ENCODE peak calls at places on chromosome 18, in four cellular contexts. K is Caco-2, R is brain microvascular endothelial cell, V is A549. U is an unnamed sample.

GRCh38 chr18:48834421-48835011 is 116.2 kb downstream of the SMAD7 start:
- DNase-seq in K (no peak), R (peak), V (peak), U (no peak)

GRCh38 chr18:21865043-21865442 is 124.5 kb downstream of the MIB1 start:
- DNase-seq in K (no peak), R (no peak), V (no peak), U (peak)

GRCh38 chr18:7870855-7871254 is 303.7 kb downstream of the PTPRM start:
- DNase-seq in K (no peak), R (no peak), V (peak), U (no peak)

GRCh38 chr18:23283933-23284430 is 148.7 kb downstream of the CABLES1 start:
- DNase-seq in K (peak), R (peak), V (peak), U (no peak)

GRCh38 chr18:48887294-48887904 is 63.4 kb downstream of the SMAD7 start:
- DNase-seq in K (no peak), R (no peak), V (no peak), U (no peak)

GRCh38 chr18:60248563-60249330 is 123.8 kb downstream of the MC4R start:
- DNase-seq in K (no peak), R (no peak), V (no peak), U (no peak)

GRCh38 chr18:22674300-22674699 is 256.6 kb upstream of the CTAGE1 start:
- DNase-seq in K (no peak), R (peak), V (peak), U (no peak)

GRCh38 chr18:9973461-9973860 is 59.6 kb downstream of the VAPA start:
- DNase-seq in K (no peak), R (no peak), V (no peak), U (no peak)

GRCh38 chr18:8140841-8141501 is 468.3 kb upstream of the RAB12 start:
- DNase-seq in K (no peak), R (peak), V (peak), U (no peak)

GRCh38 chr18:9273221-9273620 is 61.4 kb upstream of the TWSG1 start:
- DNase-seq in K (no peak), R (no peak), V (no peak), U (no peak)

GRCh38 chr18:13982136-13982535 is 66.8 kb upstream of the MC2R start:
- DNase-seq in K (no peak), R (no peak), V (no peak), U (no peak)

GRCh38 chr18:63322908-63323634 is 3.5 kb upstream of the BCL2 start:
- DNase-seq in K (peak), R (peak), V (peak), U (peak)

GRCh38 chr18:76306685-76307292 is 188.3 kb downstream of the ZNF516 start:
- DNase-seq in K (no peak), R (no peak), V (no peak), U (no peak)
- H3K4me3 ChIP-seq in K (no peak), R (no peak), V (no peak), U (no peak)

GRCh38 chr18:51561821-51562220 is 364.3 kb upstream of the MEX3C start:
- DNase-seq in K (no peak), R (no peak), V (peak), U (no peak)

GRCh38 chr18:51563401-51563800 is 365.9 kb upstream of the MEX3C start:
- DNase-seq in K (no peak), R (no peak), V (no peak), U (no peak)

GRCh38 chr18:51559198-51559901 is 361.9 kb upstream of the MEX3C start:
- DNase-seq in K (no peak), R (no peak), V (no peak), U (no peak)

GRCh38 chr18:51559902-51560287 is 362.4 kb upstream of the MEX3C start:
- DNase-seq in K (no peak), R (no peak), V (peak), U (no peak)
- TF ChIP-seq CTCF in K (no peak), R (no peak), V (peak), U (peak)

DNA sequence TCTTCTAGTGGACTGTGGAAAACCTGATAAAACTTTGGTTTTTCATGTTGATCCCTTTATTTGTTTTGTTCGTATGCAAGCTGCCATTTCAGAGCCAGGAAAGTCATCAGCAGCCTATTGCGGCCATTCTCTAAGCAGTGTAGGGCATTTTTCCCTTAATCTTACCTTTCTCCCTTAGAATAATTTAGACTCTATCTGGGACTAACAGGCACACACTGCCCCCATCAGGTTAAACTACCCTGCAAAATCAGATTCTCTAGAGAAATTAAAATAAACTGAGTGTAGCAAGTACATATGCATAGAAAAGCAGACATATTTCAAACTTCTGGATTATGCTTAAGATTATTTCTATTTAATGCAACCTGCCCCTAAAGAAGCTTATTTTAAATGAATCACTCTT is 347.4 kb downstream of the METTL4 start:
- DNase-seq in K (no peak), R (peak), V (peak), U (peak)
- H3K4me3 ChIP-seq in K (no peak), R (peak), V (no peak), U (no peak)

DNA sequence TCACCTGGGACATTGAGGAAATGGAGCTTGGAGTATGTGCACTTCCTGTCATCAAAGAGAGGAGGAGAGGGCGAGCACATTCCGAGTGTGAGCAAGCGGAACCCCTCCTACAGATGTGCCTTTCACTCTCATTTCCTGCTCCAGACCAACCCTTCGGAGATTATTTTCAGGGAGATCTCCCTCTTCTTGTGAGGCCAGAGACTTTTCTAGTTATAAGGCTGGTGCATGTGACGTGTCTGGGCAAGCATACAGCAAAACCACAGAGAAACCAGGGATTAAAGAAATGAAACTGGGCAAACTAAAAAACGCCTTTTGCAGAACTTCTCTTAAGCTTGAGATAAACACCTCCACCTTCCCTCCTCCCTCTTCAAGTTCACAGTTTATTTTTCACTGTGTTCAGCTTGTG is 409.2 kb upstream of the TCF4 start:
- DNase-seq in K (no peak), R (no peak), V (no peak), U (no peak)
- TF ChIP-seq CTCF in K (no peak), R (peak), V (no peak), U (no peak)

GRCh38 chr18:55319517-55319905 is 268.5 kb downstream of the TCF4 start:
- DNase-seq in K (no peak), R (no peak), V (no peak), U (no peak)
- H3K4me3 ChIP-seq in K (no peak), R (peak), V (no peak), U (no peak)

GRCh38 chr18:34640273-34640672 is 69.8 kb upstream of the DTNA start:
- DNase-seq in K (no peak), R (no peak), V (no peak), U (no peak)

GRCh38 chr18:34648269-34648668 is 61.8 kb upstream of the DTNA start:
- DNase-seq in K (no peak), R (no peak), V (no peak), U (no peak)

GRCh38 chr18:34647251-34647650 is 62.8 kb upstream of the DTNA start:
- DNase-seq in K (peak), R (no peak), V (peak), U (no peak)

GRCh38 chr18:34639662-34640061 is 70.4 kb upstream of the DTNA start:
- DNase-seq in K (no peak), R (no peak), V (no peak), U (no peak)

DNA sequence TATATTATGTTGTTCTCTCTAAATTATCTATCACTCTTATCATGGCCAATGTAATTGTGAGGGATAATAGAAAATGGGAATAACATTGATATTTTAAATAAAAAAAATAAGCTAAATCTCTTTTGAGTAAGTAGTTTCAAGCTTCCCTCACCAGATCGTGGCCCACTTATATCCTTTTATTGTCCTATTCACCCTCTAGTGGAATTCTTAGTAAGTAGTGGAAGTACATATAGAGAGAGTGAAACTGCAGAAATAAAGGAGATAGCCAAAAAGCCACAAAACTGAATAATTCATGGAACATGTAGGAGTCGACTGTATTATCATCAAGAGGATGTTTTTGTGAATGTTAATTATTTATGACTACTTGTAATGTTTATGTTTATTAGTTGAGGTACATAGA is 66.1 kb upstream of the DTNA start:
- DNase-seq in K (no peak), R (no peak), V (no peak), U (no peak)
- TF ChIP-seq CTCF in K (no peak), R (peak), V (no peak), U (no peak)

GRCh38 chr18:6161549-6161948 is 253.2 kb downstream of the L3MBTL4 start:
- DNase-seq in K (no peak), R (no peak), V (no peak), U (no peak)

GRCh38 chr18:6155707-6156106 is 259.0 kb downstream of the L3MBTL4 start:
- DNase-seq in K (no peak), R (no peak), V (no peak), U (no peak)

GRCh38 chr18:6158958-6159357 is 255.8 kb downstream of the L3MBTL4 start:
- DNase-seq in K (no peak), R (no peak), V (no peak), U (no peak)

GRCh38 chr18:6156446-6156845 is 258.3 kb downstream of the L3MBTL4 start:
- DNase-seq in K (no peak), R (no peak), V (no peak), U (no peak)

GRCh38 chr18:6159426-6159825 is 255.3 kb downstream of the L3MBTL4 start:
- DNase-seq in K (no peak), R (no peak), V (no peak), U (no peak)
- H3K4me3 ChIP-seq in K (no peak), R (no peak), V (no peak), U (no peak)

GRCh38 chr18:45806226-45806625 is 19.2 kb upstream of the SIGLEC15 start:
- DNase-seq in K (no peak), R (peak), V (no peak), U (no peak)

GRCh38 chr18:45805551-45805950 is 19.9 kb upstream of the SIGLEC15 start:
- DNase-seq in K (no peak), R (no peak), V (no peak), U (no peak)

GRCh38 chr18:45802814-45803492 is 22.5 kb upstream of the SIGLEC15 start:
- DNase-seq in K (no peak), R (peak), V (peak), U (peak)

DNA sequence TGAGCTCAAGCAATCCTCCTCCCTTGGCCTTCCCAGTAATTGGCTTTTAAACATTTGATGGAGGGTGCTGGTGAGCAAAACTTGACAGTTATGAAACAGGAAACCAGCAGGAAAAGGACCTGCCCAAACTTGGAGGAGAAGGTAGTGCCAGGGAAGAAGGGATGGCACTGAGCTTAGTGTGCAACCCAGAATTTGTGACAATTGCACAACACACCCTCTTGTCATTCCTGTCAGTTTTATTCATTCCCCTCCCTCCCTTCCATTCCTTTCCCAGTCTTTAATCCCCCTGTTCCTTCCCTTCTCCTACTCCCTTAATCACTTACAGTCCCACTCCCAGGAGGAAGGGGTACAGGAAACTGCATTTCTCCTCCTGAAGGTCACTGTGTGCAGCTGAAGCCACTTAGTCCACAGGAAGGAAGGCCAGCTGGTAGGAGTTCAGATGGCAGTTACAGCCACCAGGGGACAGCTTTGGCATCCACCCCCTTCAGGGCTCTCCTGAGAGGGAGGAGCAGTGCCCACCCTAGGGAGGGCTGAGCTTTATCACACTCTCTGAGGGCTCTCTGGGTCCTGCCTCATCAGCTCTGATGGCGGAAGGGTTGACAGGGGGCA is 24.0 kb upstream of the SIGLEC15 start:
- DNase-seq in K (no peak), R (no peak), V (no peak), U (no peak)
- TF ChIP-seq CTCF in K (no peak), R (no peak), V (no peak), U (no peak)

U was measured in LNCaP clone FGC.